ENCODE peak calls at places on chromosomes 11 and 22, in eight cellular contexts. H is uterus, R is thyroid gland, V is gastrocnemius medialis, M is foreskin fibroblast, D is mucosa of descending colon, X is fibroblast of lung, E is ascending aorta. B is an unnamed sample.
A peak's percentile ranks its signal among the peaks of the same experiment; 100 is the strongest.

GRCh38 chr11:6619021-6619745 is at the start of gene TPP1:
- DNase-seq in V (peak; percentile 93), M (peak; percentile 90), R (peak; percentile 94), D (peak; percentile 90), X (peak; percentile 89), H (peak; percentile 92), E (peak; percentile 92), B (peak; percentile 90)

GRCh38 chr11:2762451-2762850 is 62.7 kb upstream of the KCNQ1OT1 start:
- DNase-seq in H (no peak), R (no peak), X (no peak), D (no peak), V (no peak), M (no peak), E (peak; percentile 6), B (no peak)

GRCh38 chr11:82759649-82760048 is 26.0 kb upstream of the FAM181B start:
- DNase-seq in D (no peak), X (no peak), R (no peak), M (no peak), H (no peak), V (no peak), E (no peak), B (no peak)

GRCh38 chr11:69463181-69463891 is 18.1 kb upstream of the LINC01488 start:
- DNase-seq in R (no peak), V (no peak), X (peak; percentile 77), E (no peak), M (peak; percentile 48), D (peak; percentile 49), H (peak; percentile 41), B (peak; percentile 60)

GRCh38 chr11:45580399-45580798 is 85.0 kb downstream of the CHST1 start:
- DNase-seq in H (no peak), V (no peak), M (peak; percentile 20), D (no peak), X (peak; percentile 25), R (peak; percentile 30), E (no peak), B (peak; percentile 20)

GRCh38 chr11:69308531-69308930 is 14.6 kb downstream of the MYEOV start:
- DNase-seq in R (no peak), E (no peak), D (peak; percentile 21), M (no peak), X (no peak), V (no peak), H (no peak), B (no peak)

GRCh38 chr22:32801436-32802290 is at the start of gene TIMP3:
- DNase-seq in E (peak; percentile 50), X (peak; percentile 82), V (peak; percentile 75), R (peak; percentile 93), H (peak; percentile 94), D (peak; percentile 71), M (peak; percentile 79), B (peak; percentile 19)

GRCh38 chr11:19160839-19161238 is 40.9 kb downstream of the CSRP3 start:
- DNase-seq in D (no peak), H (no peak), M (no peak), R (no peak), V (no peak), X (peak; percentile 5), E (no peak), B (no peak)

GRCh38 chr22:27905638-27906037 is 13.4 kb downstream of the PITPNB start:
- DNase-seq in R (no peak), V (no peak), E (no peak), X (no peak), D (no peak), M (no peak), H (no peak), B (no peak)

GRCh38 chr11:489610-490185 is 17.3 kb downstream of the RNH1 start:
- DNase-seq in X (no peak), M (no peak), H (no peak), V (no peak), E (no peak), D (no peak), R (no peak), B (no peak)

GRCh38 chr11:12900496-12900895 is 108.6 kb upstream of the RASSF10 start:
- DNase-seq in R (no peak), V (no peak), H (no peak), E (no peak), D (no peak), M (peak; percentile 84), X (peak; percentile 98), B (peak; percentile 60)

GRCh38 chr11:2247496-2247895 is 22.9 kb downstream of the ASCL2 start:
- DNase-seq in M (no peak), H (no peak), D (no peak), E (no peak), X (no peak), R (no peak), V (no peak), B (no peak)

GRCh38 chr22:24027389-24027980 is 16.4 kb downstream of the CABIN1 start:
- DNase-seq in D (no peak), V (no peak), E (no peak), X (no peak), H (no peak), R (peak; percentile 66), M (no peak), B (no peak)

GRCh38 chr11:73632996-73633395 is 13.4 kb upstream of the PLEKHB1 start:
- DNase-seq in E (no peak), D (no peak), R (no peak), H (no peak), V (no peak), M (no peak), X (peak; percentile 23), B (no peak)

GRCh38 chr11:115612331-115612730 is 108.1 kb upstream of the CADM1 start:
- DNase-seq in V (no peak), X (peak; percentile 83), E (no peak), R (no peak), D (no peak), H (no peak), M (no peak), B (peak; percentile 23)

GRCh38 chr11:47550288-47551052 is 2.5 kb downstream of the CELF1 start:
- DNase-seq in D (no peak), M (no peak), R (no peak), X (no peak), E (no peak), V (peak; percentile 45), H (no peak), B (no peak)

GRCh38 chr22:25334091-25334490 is 114.7 kb downstream of the CRYBB2 start:
- DNase-seq in V (peak; percentile 22), X (no peak), E (no peak), M (no peak), R (no peak), H (no peak), D (peak; percentile 88), B (no peak)

GRCh38 chr22:41543854-41544670 is at the start of gene POLR3H:
- DNase-seq in D (peak; percentile 98), H (peak; percentile 99), M (peak; percentile 98), R (peak; percentile 99), V (peak; percentile 98), E (peak; percentile 95), X (peak; percentile 97), B (peak; percentile 92)

GRCh38 chr11:65780770-65781151 is at the start of gene AP5B1:
- DNase-seq in M (peak; percentile 49), X (peak; percentile 47), H (peak; percentile 63), D (peak; percentile 89), R (peak; percentile 74), E (no peak), V (peak; percentile 54), B (no peak)

GRCh38 chr11:61474234-61474633 is 34.3 kb upstream of the LRRC10B start:
- DNase-seq in E (no peak), D (no peak), V (no peak), M (no peak), X (no peak), H (no peak), R (no peak), B (no peak)

DNA sequence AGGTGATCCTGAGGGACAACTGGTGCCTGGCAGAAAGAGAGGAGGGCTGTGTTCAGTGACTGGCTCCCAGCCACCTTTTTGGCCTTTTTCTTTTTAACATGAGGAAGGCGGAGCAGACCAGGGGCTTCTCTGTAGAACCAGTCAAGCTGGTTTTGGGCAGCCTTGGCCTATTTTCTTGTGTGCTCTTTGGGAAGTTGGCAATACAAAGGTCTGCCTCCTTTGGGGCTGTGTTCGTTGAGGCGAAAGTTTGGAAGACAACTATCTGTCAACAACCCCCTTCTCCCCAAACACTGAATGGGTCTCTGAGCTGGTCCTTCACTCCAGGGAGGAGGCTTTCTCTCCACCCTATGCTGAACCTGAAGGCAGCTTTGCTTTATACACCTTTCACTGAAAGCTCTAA is 8.5 kb downstream of the MARK2 start:
- DNase-seq in X (no peak), M (no peak), H (no peak), V (no peak), E (no peak), D (peak; percentile 32), R (peak; percentile 93), B (no peak)
- H3K4me3 ChIP-seq in X (no peak overlapping the region), M (no peak overlapping the region), H (no peak overlapping the region), V (no peak overlapping the region), E (no peak overlapping the region), D (no peak overlapping the region), R (no peak overlapping the region), B (no peak overlapping the region)

GRCh38 chr11:35082322-35083180 is 56.4 kb upstream of the CD44 start:
- DNase-seq in R (peak; percentile 26), V (peak; percentile 45), H (peak; percentile 66), X (peak; percentile 92), E (peak; percentile 37), M (peak; percentile 86), D (peak; percentile 68), B (peak; percentile 51)
- H3K4me3 ChIP-seq in R (no peak overlapping the region), V (no peak overlapping the region), H (no peak overlapping the region), X (no peak overlapping the region), E (no peak overlapping the region), M (no peak overlapping the region), D (no peak overlapping the region), B (no peak overlapping the region)

GRCh38 chr22:39904864-39905263 is 4.0 kb downstream of the GRAP2 start:
- DNase-seq in R (no peak), X (no peak), D (no peak), M (no peak), V (no peak), E (no peak), H (no peak), B (no peak)
- H3K4me3 ChIP-seq in R (no peak overlapping the region), X (no peak overlapping the region), D (no peak overlapping the region), M (no peak overlapping the region), V (no peak overlapping the region), E (no peak overlapping the region), H (no peak overlapping the region), B (no peak overlapping the region)

GRCh38 chr11:17672469-17672868 is 46.9 kb upstream of the MYOD1 start:
- DNase-seq in X (no peak), D (no peak), R (no peak), V (no peak), H (no peak), E (no peak), M (no peak), B (no peak)
- H3K4me3 ChIP-seq in X (no peak overlapping the region), D (no peak overlapping the region), R (no peak overlapping the region), V (no peak overlapping the region), H (no peak overlapping the region), E (no peak overlapping the region), M (no peak overlapping the region), B (no peak overlapping the region)

B was measured in astrocyte of the cerebellum.